ENCODE peak calls at places on chromosomes 5 and 9, in four cellular contexts. One of them, this sample, is unnamed.

GRCh38 chr9:69120380-69121154 is 53.5 kb upstream of the TJP2 start:
- DNase-seq in COR-L47: peak
- DNase-seq in fibroblast of the conjunctiva: no peak
- DNase-seq in nucleus accumbens: no peak
- DNase-seq in this sample: no peak

GRCh38 chr5:122847687-122848081 is 2.3 kb downstream of the SNX24 start:
- DNase-seq in COR-L47: no peak
- DNase-seq in fibroblast of the conjunctiva: no peak
- DNase-seq in nucleus accumbens: no peak
- DNase-seq in this sample: no peak

GRCh38 chr9:95148121-95148520 is 169.4 kb downstream of the FANCC start:
- DNase-seq in COR-L47: no peak
- DNase-seq in fibroblast of the conjunctiva: no peak
- DNase-seq in nucleus accumbens: no peak
- DNase-seq in this sample: no peak

GRCh38 chr5:144467795-144468194 is 297.1 kb downstream of the KCTD16 start:
- DNase-seq in COR-L47: peak
- DNase-seq in fibroblast of the conjunctiva: peak
- DNase-seq in nucleus accumbens: no peak
- DNase-seq in this sample: no peak

GRCh38 chr9:136326061-136326776 is 1.1 kb upstream of the GPSM1 start:
- DNase-seq in COR-L47: no peak
- DNase-seq in fibroblast of the conjunctiva: peak
- DNase-seq in nucleus accumbens: no peak
- DNase-seq in this sample: no peak

GRCh38 chr5:170228756-170229459 is 3.9 kb upstream of the C5orf58 start:
- DNase-seq in COR-L47: no peak
- DNase-seq in fibroblast of the conjunctiva: no peak
- DNase-seq in nucleus accumbens: no peak
- DNase-seq in this sample: no peak

GRCh38 chr5:10140195-10140973 is 109.3 kb downstream of the ATPSCKMT start:
- DNase-seq in COR-L47: no peak
- DNase-seq in fibroblast of the conjunctiva: no peak
- DNase-seq in nucleus accumbens: no peak
- DNase-seq in this sample: no peak

GRCh38 chr5:139708877-139709586 is 60.9 kb downstream of the CXXC5 start:
- DNase-seq in COR-L47: peak
- DNase-seq in fibroblast of the conjunctiva: peak
- DNase-seq in nucleus accumbens: peak
- DNase-seq in this sample: no peak

GRCh38 chr9:133461975-133462374 is 2.2 kb downstream of the CACFD1 start:
- DNase-seq in COR-L47: no peak
- DNase-seq in fibroblast of the conjunctiva: no peak
- DNase-seq in nucleus accumbens: no peak
- DNase-seq in this sample: no peak

GRCh38 chr5:137751869-137752491 is 2.2 kb downstream of the HNRNPA0 start:
- DNase-seq in COR-L47: peak
- DNase-seq in fibroblast of the conjunctiva: peak
- DNase-seq in nucleus accumbens: peak
- DNase-seq in this sample: no peak

GRCh38 chr5:103804714-103805113 is 242.1 kb upstream of the NUDT12 start:
- DNase-seq in COR-L47: no peak
- DNase-seq in fibroblast of the conjunctiva: no peak
- DNase-seq in nucleus accumbens: no peak
- DNase-seq in this sample: no peak

GRCh38 chr9:112870556-112870955 is 20.1 kb downstream of the SLC46A2 start:
- DNase-seq in COR-L47: no peak
- DNase-seq in fibroblast of the conjunctiva: no peak
- DNase-seq in nucleus accumbens: no peak
- DNase-seq in this sample: no peak

GRCh38 chr5:33679791-33680190 is 212.0 kb downstream of the ADAMTS12 start:
- DNase-seq in COR-L47: no peak
- DNase-seq in fibroblast of the conjunctiva: no peak
- DNase-seq in nucleus accumbens: no peak
- DNase-seq in this sample: no peak

GRCh38 chr9:127923771-127924170 is 6.8 kb downstream of the PIP5KL1 start:
- DNase-seq in COR-L47: no peak
- DNase-seq in fibroblast of the conjunctiva: peak
- DNase-seq in nucleus accumbens: no peak
- DNase-seq in this sample: no peak

GRCh38 chr5:38621840-38622513 is 65.5 kb upstream of the LIFR start:
- DNase-seq in COR-L47: no peak
- DNase-seq in fibroblast of the conjunctiva: no peak
- DNase-seq in nucleus accumbens: no peak
- DNase-seq in this sample: no peak

GRCh38 chr9:135176284-135176683 is 88.8 kb downstream of the OLFM1 start:
- DNase-seq in COR-L47: no peak
- DNase-seq in fibroblast of the conjunctiva: no peak
- DNase-seq in nucleus accumbens: no peak
- DNase-seq in this sample: no peak

GRCh38 chr5:176365663-176366574 is 632 bp downstream of the ARL10 start:
- DNase-seq in COR-L47: no peak
- DNase-seq in fibroblast of the conjunctiva: no peak
- DNase-seq in nucleus accumbens: peak
- DNase-seq in this sample: no peak

GRCh38 chr5:168342151-168342825 is 50.8 kb downstream of the WWC1 start:
- DNase-seq in COR-L47: no peak
- DNase-seq in fibroblast of the conjunctiva: no peak
- DNase-seq in nucleus accumbens: no peak
- DNase-seq in this sample: no peak

GRCh38 chr5:123696948-123697347 is 185.0 kb downstream of the CSNK1G3 start:
- DNase-seq in COR-L47: no peak
- DNase-seq in fibroblast of the conjunctiva: no peak
- DNase-seq in nucleus accumbens: peak
- DNase-seq in this sample: no peak

GRCh38 chr5:13029211-13029610 is 915.3 kb downstream of the DNAH5 start:
- DNase-seq in COR-L47: no peak
- DNase-seq in fibroblast of the conjunctiva: no peak
- DNase-seq in nucleus accumbens: no peak
- DNase-seq in this sample: no peak

GRCh38 chr5:32725994-32726659 is 15.0 kb downstream of the NPR3 start:
- DNase-seq in COR-L47: no peak
- DNase-seq in fibroblast of the conjunctiva: no peak
- DNase-seq in nucleus accumbens: no peak
- DNase-seq in this sample: no peak

GRCh38 chr5:133259199-133259997 is 207.6 kb downstream of the HSPA4 start:
- DNase-seq in COR-L47: no peak
- DNase-seq in fibroblast of the conjunctiva: no peak
- DNase-seq in nucleus accumbens: no peak
- DNase-seq in this sample: no peak

GRCh38 chr5:1799110-1799601 is 481 bp downstream of the MRPL36 start:
- DNase-seq in COR-L47: no peak
- DNase-seq in fibroblast of the conjunctiva: no peak
- DNase-seq in nucleus accumbens: no peak
- DNase-seq in this sample: no peak

GRCh38 chr5:83632874-83633273 is 87.8 kb downstream of the HAPLN1 start:
- DNase-seq in COR-L47: no peak
- DNase-seq in fibroblast of the conjunctiva: peak
- DNase-seq in nucleus accumbens: no peak
- DNase-seq in this sample: no peak

GRCh38 chr9:98983295-98984268 is 39.9 kb downstream of the COL15A1 start:
- DNase-seq in COR-L47: no peak
- DNase-seq in fibroblast of the conjunctiva: no peak
- DNase-seq in nucleus accumbens: no peak
- DNase-seq in this sample: no peak

GRCh38 chr9:131103535-131103934 is 7.2 kb downstream of the AIF1L start:
- DNase-seq in COR-L47: no peak
- DNase-seq in fibroblast of the conjunctiva: no peak
- DNase-seq in nucleus accumbens: no peak
- DNase-seq in this sample: no peak

GRCh38 chr9:99515874-99516656 is 294.0 kb downstream of the SEC61B start:
- DNase-seq in COR-L47: no peak
- DNase-seq in fibroblast of the conjunctiva: no peak
- DNase-seq in nucleus accumbens: no peak
- DNase-seq in this sample: no peak

GRCh38 chr5:101679816-101680215 is 616.3 kb downstream of the SLCO4C1 start:
- DNase-seq in COR-L47: no peak
- DNase-seq in fibroblast of the conjunctiva: no peak
- DNase-seq in nucleus accumbens: no peak
- DNase-seq in this sample: no peak

GRCh38 chr5:180344393-180344999 is 8.6 kb downstream of the GFPT2 start:
- DNase-seq in COR-L47: no peak
- DNase-seq in fibroblast of the conjunctiva: no peak
- DNase-seq in nucleus accumbens: no peak
- DNase-seq in this sample: no peak

GRCh38 chr9:16864741-16865434 is 5.6 kb downstream of the BNC2 start:
- DNase-seq in COR-L47: no peak
- DNase-seq in fibroblast of the conjunctiva: no peak
- DNase-seq in nucleus accumbens: no peak
- DNase-seq in this sample: no peak

GRCh38 chr5:35229076-35230042 is 928 bp downstream of the PRLR start:
- DNase-seq in COR-L47: no peak
- DNase-seq in fibroblast of the conjunctiva: no peak
- DNase-seq in nucleus accumbens: no peak
- DNase-seq in this sample: no peak

GRCh38 chr5:118249386-118249785 is 739.0 kb downstream of the DTWD2 start:
- DNase-seq in COR-L47: no peak
- DNase-seq in fibroblast of the conjunctiva: no peak
- DNase-seq in nucleus accumbens: no peak
- DNase-seq in this sample: no peak

GRCh38 chr5:76471994-76472337 is 68.9 kb downstream of the IQGAP2 start:
- DNase-seq in COR-L47: no peak
- DNase-seq in fibroblast of the conjunctiva: no peak
- DNase-seq in nucleus accumbens: no peak
- DNase-seq in this sample: no peak

GRCh38 chr5:35115920-35116319 is 68.2 kb upstream of the AGXT2 start:
- DNase-seq in COR-L47: no peak
- DNase-seq in fibroblast of the conjunctiva: no peak
- DNase-seq in nucleus accumbens: no peak
- DNase-seq in this sample: no peak

GRCh38 chr5:171610686-171611085 is 174.9 kb upstream of the SMIM23 start:
- DNase-seq in COR-L47: no peak
- DNase-seq in fibroblast of the conjunctiva: no peak
- DNase-seq in nucleus accumbens: no peak
- DNase-seq in this sample: no peak